ENCODE peak calls at places on chromosomes 4 and X, in nine cellular contexts. O is head of caudate nucleus, Z is kidney tubule cell, Q is ovary, B is mucosa of descending colon, L is pancreas, D is LoVo, C is astrocyte of the spinal cord, P is left lobe of liver. J is an unnamed sample.
A peak's percentile ranks its signal among the peaks of the same experiment; 100 is the strongest.

GRCh38 chrX:132612990-132613564 is 124.2 kb upstream of the MBNL3 start:
- DNase-seq in O (peak; percentile 69), Z (peak; percentile 38), Q (peak; percentile 59), B (no peak), L (peak; percentile 12), D (peak; percentile 7), C (peak; percentile 13), P (peak; percentile 55), J (peak; percentile 24)

GRCh38 chr4:153974452-153974851 is 185.6 kb upstream of the SFRP2 start:
- DNase-seq in O (no peak), Z (no peak), Q (no peak), B (no peak), L (no peak), D (no peak), C (no peak), P (no peak), J (no peak)

GRCh38 chrX:147699061-147699460 is 212.7 kb upstream of the FMR1 start:
- DNase-seq in O (no peak), Z (no peak), Q (no peak), B (no peak), L (no peak), D (no peak), C (no peak), P (no peak), J (no peak)

GRCh38 chr4:2361366-2362285 is 56.8 kb downstream of the ZFYVE28 start:
- DNase-seq in O (no peak), Z (no peak), Q (no peak), B (peak; percentile 47), L (no peak), D (no peak), C (no peak), P (no peak), J (no peak)

GRCh38 chr4:95129708-95130343 is 372.1 kb downstream of the BMPR1B start:
- DNase-seq in O (no peak), Z (peak; percentile 99), Q (no peak), B (no peak), L (no peak), D (peak; percentile 80), C (peak; percentile 99), P (no peak), J (peak; percentile 93)

GRCh38 chr4:135508006-135508714 is 1306.6 kb upstream of the PABPC4L start:
- DNase-seq in O (no peak), Z (peak; percentile 61), Q (no peak), B (no peak), L (no peak), D (peak; percentile 21), C (peak; percentile 89), P (no peak), J (peak; percentile 67)

GRCh38 chr4:81919238-81919637 is 447.5 kb upstream of the RASGEF1B start:
- DNase-seq in O (no peak), Z (peak; percentile 60), Q (no peak), B (no peak), L (no peak), D (no peak), C (no peak), P (no peak), J (peak; percentile 3)

GRCh38 chr4:4585012-4585670 is 43.3 kb upstream of the STX18 start:
- DNase-seq in O (no peak), Z (peak; percentile 57), Q (no peak), B (no peak), L (no peak), D (no peak), C (peak; percentile 62), P (no peak), J (no peak)

GRCh38 chrX:18377802-18378201 is 23.3 kb upstream of the SCML2 start:
- DNase-seq in O (peak; percentile 39), Z (peak; percentile 54), Q (no peak), B (no peak), L (no peak), D (no peak), C (no peak), P (no peak), J (peak; percentile 5)

GRCh38 chr4:175646802-175647201 is 165.3 kb downstream of the GPM6A start:
- DNase-seq in O (no peak), Z (no peak), Q (no peak), B (no peak), L (no peak), D (no peak), C (no peak), P (no peak), J (no peak)

GRCh38 chrX:102892103-102892502 is 45.0 kb upstream of the RAB40AL start:
- DNase-seq in O (no peak), Z (no peak), Q (no peak), B (no peak), L (no peak), D (no peak), C (no peak), P (no peak), J (peak; percentile 47)

GRCh38 chr4:9781343-9782135 is at the start of gene DRD5:
- DNase-seq in O (no peak), Z (no peak), Q (no peak), B (no peak), L (no peak), D (no peak), C (no peak), P (no peak), J (no peak)

GRCh38 chr4:48557478-48557877 is 67.4 kb downstream of the ZAR1 start:
- DNase-seq in O (no peak), Z (peak; percentile 10), Q (no peak), B (no peak), L (no peak), D (no peak), C (no peak), P (no peak), J (no peak)

GRCh38 chrX:46165411-46165810 is 379.8 kb downstream of the ZNF674 start:
- DNase-seq in O (no peak), Z (peak; percentile 86), Q (no peak), B (no peak), L (no peak), D (no peak), C (peak; percentile 42), P (no peak), J (no peak)

GRCh38 chrX:72358313-72358712 is 52.6 kb upstream of the CITED1 start:
- DNase-seq in O (no peak), Z (peak; percentile 56), Q (no peak), B (no peak), L (no peak), D (no peak), C (no peak), P (no peak), J (no peak)

GRCh38 chrX:87392369-87392768 is 125.2 kb upstream of the KLHL4 start:
- DNase-seq in O (no peak), Z (no peak), Q (no peak), B (no peak), L (no peak), D (no peak), C (no peak), P (no peak), J (peak; percentile 36)

GRCh38 chr4:80454040-80454439 is 118.5 kb downstream of the CFAP299 start:
- DNase-seq in O (no peak), Z (peak; percentile 90), Q (no peak), B (no peak), L (no peak), D (peak; percentile 39), C (no peak), P (no peak), J (no peak)

GRCh38 chr4:176262243-176262642 is 6.8 kb downstream of the ASB5 start:
- DNase-seq in O (no peak), Z (no peak), Q (no peak), B (no peak), L (no peak), D (no peak), C (no peak), P (no peak), J (no peak)

GRCh38 chrX:133414399-133415275 is 652 bp downstream of the GPC4 start:
- DNase-seq in O (no peak), Z (peak; percentile 20), Q (peak; percentile 41), B (peak; percentile 51), L (peak; percentile 13), D (no peak), C (no peak), P (no peak), J (no peak)

J was measured in endothelial cell of umbilical vein.